ENCODE peak calls at places on chromosomes 7 and 10, in ten cellular contexts. Z is ovary, V is A549, T is esophagus muscularis mucosa, U is K562, C is HepG2, Q is SK-N-SH, Y is tibial nerve, S is stomach, A is upper lobe of left lung. W is an unnamed sample. For H3K4me1, the result is how much of the 10 kb centered on the place peaks cover.

GRCh38 chr7:52843436-52843835 is 192.0 kb upstream of the POM121L12 start:
- DNase-seq in Z (no peak), V (no peak), T (no peak), U (no peak), C (no peak), Q (no peak), Y (no peak), S (no peak), A (no peak), W (no peak)

GRCh38 chr10:31864834-31865518 is 63.7 kb downstream of the ARHGAP12 start:
- DNase-seq in Z (no peak), V (peak), T (no peak), U (no peak), C (peak), Q (no peak), Y (no peak), S (no peak), A (no peak), W (no peak)

GRCh38 chr7:12322287-12322902 is 81.3 kb downstream of the VWDE start:
- DNase-seq in Z (no peak), V (peak), T (no peak), U (peak), C (peak), Q (peak), Y (no peak), S (no peak), A (no peak), W (no peak)

GRCh38 chr7:46285856-46286255 is 364.8 kb upstream of the IGFBP3 start:
- DNase-seq in Z (no peak), V (no peak), T (no peak), U (no peak), C (no peak), Q (no peak), Y (no peak), S (no peak), A (no peak), W (no peak)

GRCh38 chr7:89839329-89839728 is 314.9 kb upstream of the STEAP1 start:
- DNase-seq in Z (no peak), V (no peak), T (no peak), U (no peak), C (no peak), Q (no peak), Y (no peak), S (no peak), A (no peak), W (no peak)

GRCh38 chr7:80614911-80615310 is 23.5 kb upstream of the CD36 start:
- DNase-seq in Z (no peak), V (peak), T (no peak), U (no peak), C (no peak), Q (no peak), Y (no peak), S (no peak), A (no peak), W (no peak)

GRCh38 chr10:46537309-46537708 is 19.1 kb downstream of the GPRIN2 start:
- DNase-seq in Z (no peak), V (no peak), T (no peak), U (no peak), C (no peak), Q (no peak), Y (no peak), S (peak), A (peak), W (no peak)

GRCh38 chr7:98458090-98458875 is 57.4 kb upstream of the BAIAP2L1 start:
- DNase-seq in Z (no peak), V (peak), T (no peak), U (peak), C (no peak), Q (no peak), Y (no peak), S (no peak), A (no peak), W (no peak)

GRCh38 chr7:25777969-25778767 is 373.8 kb upstream of the NFE2L3 start:
- DNase-seq in Z (no peak), V (no peak), T (peak), U (no peak), C (no peak), Q (peak), Y (no peak), S (no peak), A (no peak), W (no peak)

GRCh38 chr10:103812431-103812830 is 42.9 kb downstream of the SH3PXD2A start:
- DNase-seq in Z (no peak), V (no peak), T (no peak), U (no peak), C (no peak), Q (no peak), Y (no peak), S (no peak), A (no peak), W (peak)

GRCh38 chr10:59589721-59590120 is 119.9 kb downstream of the SLC16A9 start:
- DNase-seq in Z (no peak), V (no peak), T (peak), U (no peak), C (no peak), Q (no peak), Y (no peak), S (no peak), A (no peak), W (no peak)

GRCh38 chr7:99579956-99580777 is 17.9 kb upstream of the TMEM225B start:
- DNase-seq in Z (peak), V (no peak), T (no peak), U (no peak), C (peak), Q (peak), Y (no peak), S (no peak), A (no peak), W (peak)

GRCh38 chr10:105658696-105659095 is 1017.6 kb downstream of the SORCS3 start:
- DNase-seq in Z (no peak), V (no peak), T (no peak), U (no peak), C (no peak), Q (no peak), Y (no peak), S (no peak), A (no peak), W (no peak)

GRCh38 chr10:17586741-17587720 is 30.1 kb downstream of the HACD1 start:
- DNase-seq in Z (no peak), V (no peak), T (no peak), U (peak), C (no peak), Q (no peak), Y (no peak), S (no peak), A (no peak), W (no peak)

GRCh38 chr7:149753370-149754233 is 19.8 kb downstream of the ZNF467 start:
- DNase-seq in Z (no peak), V (peak), T (no peak), U (peak), C (peak), Q (peak), Y (no peak), S (peak), A (no peak), W (peak)

GRCh38 chr7:41118490-41118889 is 584.4 kb downstream of the INHBA start:
- DNase-seq in Z (no peak), V (no peak), T (no peak), U (no peak), C (no peak), Q (no peak), Y (no peak), S (no peak), A (no peak), W (no peak)
- H3K4me1 ChIP-seq in Z (under half), V (under half), T (under half), U (under half), C (under half), Q (under half), Y (under half), S (under half), A (under half), W (under half)

GRCh38 chr10:122449153-122449552 is 5.3 kb upstream of the ARMS2 start:
- DNase-seq in Z (no peak), V (no peak), T (no peak), U (no peak), C (no peak), Q (no peak), Y (no peak), S (no peak), A (no peak), W (no peak)
- H3K27ac ChIP-seq in Z (no peak), V (no peak), T (no peak), U (no peak), C (no peak), Q (no peak), Y (no peak), S (no peak), A (no peak), W (no peak)

GRCh38 chr10:48683424-48683823 is 1.2 kb upstream of the WDFY4 start:
- DNase-seq in Z (no peak), V (no peak), T (peak), U (no peak), C (no peak), Q (no peak), Y (no peak), S (no peak), A (no peak), W (no peak)

GRCh38 chr10:48684463-48684791 is 246 bp upstream of the WDFY4 start:
- DNase-seq in Z (no peak), V (no peak), T (peak), U (no peak), C (no peak), Q (no peak), Y (no peak), S (no peak), A (no peak), W (no peak)

GRCh38 chr10:48685731-48686130 is 1.1 kb downstream of the WDFY4 start:
- DNase-seq in Z (no peak), V (no peak), T (no peak), U (no peak), C (no peak), Q (no peak), Y (no peak), S (no peak), A (no peak), W (no peak)

GRCh38 chr10:48683893-48684292 is 780 bp upstream of the WDFY4 start:
- DNase-seq in Z (no peak), V (no peak), T (no peak), U (no peak), C (no peak), Q (no peak), Y (no peak), S (no peak), A (no peak), W (no peak)

GRCh38 chr10:48684792-48685651 is at the start of gene WDFY4:
- DNase-seq in Z (no peak), V (no peak), T (peak), U (no peak), C (no peak), Q (no peak), Y (no peak), S (no peak), A (peak), W (peak)
- TF ChIP-seq EP300 in Z (no peak), V (no peak), T (no peak), U (no peak), C (no peak), Q (no peak), Y (no peak), S (no peak), A (no peak), W (no peak)

GRCh38 chr10:11551104-11551503 is 60.3 kb downstream of the USP6NL start:
- DNase-seq in Z (no peak), V (no peak), T (no peak), U (no peak), C (no peak), Q (no peak), Y (no peak), S (no peak), A (no peak), W (no peak)
- H3K4me1 ChIP-seq in Z (under half), V (under half), T (under half), U (under half), C (under half), Q (under half), Y (under half), S (under half), A (under half), W (under half)

GRCh38 chr10:28370107-28370835 is 67.4 kb upstream of the MPP7 start:
- DNase-seq in Z (no peak), V (no peak), T (no peak), U (no peak), C (no peak), Q (no peak), Y (no peak), S (no peak), A (no peak), W (no peak)

GRCh38 chr10:28381465-28381864 is 78.6 kb upstream of the MPP7 start:
- DNase-seq in Z (no peak), V (no peak), T (no peak), U (no peak), C (no peak), Q (no peak), Y (no peak), S (no peak), A (no peak), W (no peak)

GRCh38 chr10:28374036-28374435 is 71.2 kb upstream of the MPP7 start:
- DNase-seq in Z (no peak), V (no peak), T (no peak), U (no peak), C (no peak), Q (no peak), Y (no peak), S (no peak), A (no peak), W (no peak)

GRCh38 chr10:28378986-28379585 is 76.2 kb upstream of the MPP7 start:
- DNase-seq in Z (no peak), V (no peak), T (no peak), U (no peak), C (no peak), Q (no peak), Y (no peak), S (no peak), A (no peak), W (no peak)

GRCh38 chr10:28375399-28376354 is 72.8 kb upstream of the MPP7 start:
- DNase-seq in Z (no peak), V (peak), T (no peak), U (no peak), C (no peak), Q (no peak), Y (no peak), S (no peak), A (no peak), W (peak)
- H3K27ac ChIP-seq in Z (no peak), V (no peak), T (peak), U (no peak), C (no peak), Q (no peak), Y (no peak), S (no peak), A (no peak), W (no peak)

DNA sequence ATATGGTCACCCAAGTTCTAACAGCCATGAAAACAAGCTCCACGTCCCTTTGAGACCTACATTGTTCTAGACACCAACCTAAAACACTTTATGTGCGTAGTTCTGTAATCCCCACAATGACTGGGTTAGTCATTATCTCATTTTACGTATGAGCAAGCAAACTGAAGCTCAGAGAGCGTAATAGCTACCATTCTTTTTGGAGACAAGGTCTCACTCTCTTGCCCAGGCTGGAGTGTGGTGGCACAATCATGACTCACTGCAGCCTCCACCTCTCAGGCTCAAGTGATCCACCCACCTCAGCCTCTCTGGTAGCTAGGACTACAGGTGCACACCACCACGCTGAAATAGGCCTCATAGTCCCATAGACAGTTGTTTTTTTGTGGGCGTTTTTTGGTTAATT is 10.5 kb downstream of the DAGLB start:
- DNase-seq in Z (no peak), V (no peak), T (no peak), U (no peak), C (peak), Q (no peak), Y (no peak), S (no peak), A (no peak), W (no peak)
- TF ChIP-seq EP300 in Z (no peak), V (no peak), T (no peak), U (no peak), C (no peak), Q (no peak), Y (no peak), S (no peak), A (no peak), W (no peak)

GRCh38 chr10:79354615-79355014 is 7.3 kb downstream of the PPIF start:
- DNase-seq in Z (no peak), V (no peak), T (no peak), U (no peak), C (no peak), Q (no peak), Y (no peak), S (no peak), A (peak), W (no peak)
- H3K4me1 ChIP-seq in Z (under half), V (under half), T (under half), U (under half), C (half or more), Q (under half), Y (under half), S (under half), A (under half), W (under half)

GRCh38 chr7:155618708-155619633 is 25.5 kb upstream of the RBM33 start:
- DNase-seq in Z (no peak), V (peak), T (no peak), U (no peak), C (peak), Q (no peak), Y (no peak), S (peak), A (peak), W (peak)
- H3K27ac ChIP-seq in Z (no peak), V (peak), T (no peak), U (no peak), C (peak), Q (no peak), Y (no peak), S (peak), A (peak), W (peak)

GRCh38 chr10:4525095-4525494 is 300.9 kb upstream of the AKR1E2 start:
- DNase-seq in Z (no peak), V (no peak), T (no peak), U (no peak), C (no peak), Q (no peak), Y (no peak), S (no peak), A (no peak), W (no peak)
- TF ChIP-seq EP300 in Z (no peak), V (no peak), T (no peak), U (no peak), C (no peak), Q (no peak), Y (no peak), S (no peak), A (no peak), W (no peak)